ENCODE peak calls at places on chromosomes 16 and 17, in eight cellular contexts. Z, J, S, B, U, A, E and O are unnamed samples.

GRCh38 chr16:84832488-84833141 is 12.8 kb downstream of the CRISPLD2 start:
- DNase-seq in E (peak), A (peak), J (peak), S (peak), Z (peak), U (no peak), B (peak), O (no peak)

GRCh38 chr16:4733747-4734062 is 366 bp downstream of the ANKS3 start:
- DNase-seq in U (no peak), B (no peak), A (no peak), Z (no peak), E (no peak), J (no peak), S (no peak), O (no peak)

GRCh38 chr16:81446318-81447275 is 2.0 kb downstream of the CMIP start:
- DNase-seq in Z (peak), A (no peak), S (peak), U (no peak), E (no peak), J (no peak), B (no peak), O (no peak)

GRCh38 chr17:73423159-73423715 is 111.4 kb upstream of the CDC42EP4 start:
- DNase-seq in J (no peak), E (no peak), Z (no peak), B (no peak), A (no peak), S (no peak), U (no peak), O (no peak)

GRCh38 chr16:1403036-1403435 is 11.5 kb downstream of the UNKL start:
- DNase-seq in S (no peak), B (no peak), Z (no peak), E (no peak), U (no peak), A (no peak), J (no peak), O (no peak)

GRCh38 chr16:71930993-71931392 is 35.7 kb downstream of the IST1 start:
- DNase-seq in A (no peak), J (no peak), U (no peak), E (no peak), B (no peak), S (no peak), Z (no peak), O (no peak)

GRCh38 chr16:23967018-23967417 is 131.2 kb downstream of the PRKCB start:
- DNase-seq in U (no peak), J (no peak), Z (no peak), S (no peak), E (no peak), A (no peak), B (no peak), O (no peak)

GRCh38 chr17:17851603-17852002 is 14.8 kb upstream of the SREBF1 start:
- DNase-seq in E (no peak), Z (no peak), J (no peak), U (no peak), S (no peak), B (no peak), A (no peak), O (no peak)

GRCh38 chr17:55348749-55349354 is 72.8 kb downstream of the MMD start:
- DNase-seq in S (no peak), A (peak), U (no peak), J (peak), B (no peak), E (peak), Z (peak), O (peak)

GRCh38 chr16:847681-848445 is 47.3 kb upstream of the GNG13 start:
- DNase-seq in A (no peak), E (no peak), S (no peak), B (no peak), J (no peak), U (no peak), Z (no peak), O (no peak)

GRCh38 chr16:23310744-23311143 is 8.6 kb downstream of the SCNN1B start:
- DNase-seq in U (no peak), S (no peak), A (no peak), J (no peak), Z (no peak), B (no peak), E (no peak), O (no peak)

GRCh38 chr16:49681449-49681848 is 174.5 kb downstream of the ZNF423 start:
- DNase-seq in U (no peak), E (no peak), Z (no peak), B (no peak), J (no peak), A (no peak), S (no peak), O (no peak)

GRCh38 chr16:4937782-4938682 is 1.1 kb upstream of the PPL start:
- DNase-seq in S (no peak), B (no peak), U (no peak), A (no peak), Z (no peak), E (no peak), J (no peak), O (no peak)

GRCh38 chr16:17846030-17846429 is 375.3 kb upstream of the XYLT1 start:
- DNase-seq in B (no peak), U (no peak), E (no peak), J (no peak), Z (no peak), A (no peak), S (no peak), O (no peak)

GRCh38 chr16:69077251-69077650 is 28.2 kb upstream of the HAS3 start:
- DNase-seq in Z (peak), E (no peak), A (no peak), J (no peak), B (no peak), U (no peak), S (no peak), O (no peak)

GRCh38 chr17:8375738-8376259 is 705 bp downstream of the KRABD2 start:
- DNase-seq in E (no peak), J (no peak), A (no peak), U (no peak), S (no peak), Z (peak), B (no peak), O (no peak)

GRCh38 chr17:72353502-72353901 is 232.7 kb downstream of the SOX9 start:
- DNase-seq in J (no peak), E (no peak), Z (no peak), A (no peak), B (no peak), U (no peak), S (no peak), O (no peak)

GRCh38 chr17:42016411-42016831 is 818 bp downstream of the DNAJC7 start:
- DNase-seq in A (no peak), B (no peak), S (no peak), E (no peak), Z (peak), U (no peak), J (peak), O (no peak)

GRCh38 chr16:81696136-81696958 is 82.7 kb upstream of the PLCG2 start:
- DNase-seq in E (no peak), Z (no peak), B (no peak), A (no peak), U (no peak), S (no peak), J (no peak), O (no peak)

GRCh38 chr16:66961065-66961744 is at the start of gene CES3:
- DNase-seq in B (no peak), J (peak), U (peak), S (no peak), E (peak), A (no peak), Z (peak), O (no peak)

GRCh38 chr17:50299776-50300175 is 25.5 kb downstream of the TMEM92 start:
- DNase-seq in U (no peak), E (no peak), J (no peak), B (no peak), Z (no peak), A (no peak), S (no peak), O (no peak)

DNA sequence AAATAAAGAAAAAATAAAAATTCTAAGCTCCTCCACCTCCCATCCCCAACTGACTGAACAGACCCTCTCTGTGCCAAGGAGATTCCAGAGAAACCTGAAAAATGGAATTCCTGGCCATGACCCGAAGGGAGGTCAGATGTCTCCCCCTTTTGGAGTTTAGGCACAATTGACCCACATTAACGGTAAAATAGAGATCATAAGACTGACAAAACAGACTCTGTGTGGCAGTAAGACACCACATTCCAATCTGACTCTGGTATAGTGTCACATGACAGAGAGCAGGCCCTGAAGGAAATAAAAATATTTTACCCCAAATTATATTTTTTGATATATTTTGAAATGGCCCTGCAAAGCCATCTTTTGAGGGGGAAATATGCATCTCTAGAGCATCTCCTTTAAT is 115.1 kb upstream of the ZKSCAN2 start:
- DNase-seq in U (no peak), S (no peak), Z (no peak), B (no peak), A (no peak), J (no peak), E (no peak), O (no peak)
- TF ChIP-seq CTCF in U (no peak), S (no peak), Z (no peak), B (no peak), A (no peak), J (no peak), E (no peak), O (no peak)

GRCh38 chr17:31798205-31798724 is 60.8 kb downstream of the COPRS start:
- DNase-seq in Z (no peak), A (no peak), J (no peak), U (no peak), E (no peak), B (no peak), S (no peak), O (no peak)
- TF ChIP-seq CTCF in Z (no peak), A (no peak), J (no peak), U (no peak), E (no peak), B (no peak), S (no peak), O (no peak)

GRCh38 chr17:29243792-29244191 is 2.9 kb upstream of the CRYBA1 start:
- DNase-seq in E (no peak), J (peak), S (no peak), A (no peak), Z (peak), B (peak), U (no peak), O (no peak)

GRCh38 chr17:29242790-29243189 is 3.9 kb upstream of the CRYBA1 start:
- DNase-seq in E (no peak), S (no peak), B (peak), J (no peak), A (no peak), Z (no peak), U (no peak), O (no peak)

GRCh38 chr17:29242051-29242450 is 4.6 kb upstream of the CRYBA1 start:
- DNase-seq in U (no peak), Z (no peak), A (no peak), E (no peak), B (no peak), S (no peak), J (no peak), O (no peak)

GRCh38 chr17:29240477-29240876 is 6.2 kb upstream of the CRYBA1 start:
- DNase-seq in E (no peak), B (peak), J (no peak), A (no peak), S (no peak), U (no peak), Z (peak), O (peak)

GRCh38 chr17:29241015-29241963 is 5.4 kb upstream of the CRYBA1 start:
- DNase-seq in S (no peak), B (peak), Z (peak), A (no peak), E (peak), U (no peak), J (peak), O (peak)
- TF ChIP-seq CTCF in S (no peak), B (no peak), Z (peak), A (no peak), E (peak), U (no peak), J (no peak), O (no peak)

DNA sequence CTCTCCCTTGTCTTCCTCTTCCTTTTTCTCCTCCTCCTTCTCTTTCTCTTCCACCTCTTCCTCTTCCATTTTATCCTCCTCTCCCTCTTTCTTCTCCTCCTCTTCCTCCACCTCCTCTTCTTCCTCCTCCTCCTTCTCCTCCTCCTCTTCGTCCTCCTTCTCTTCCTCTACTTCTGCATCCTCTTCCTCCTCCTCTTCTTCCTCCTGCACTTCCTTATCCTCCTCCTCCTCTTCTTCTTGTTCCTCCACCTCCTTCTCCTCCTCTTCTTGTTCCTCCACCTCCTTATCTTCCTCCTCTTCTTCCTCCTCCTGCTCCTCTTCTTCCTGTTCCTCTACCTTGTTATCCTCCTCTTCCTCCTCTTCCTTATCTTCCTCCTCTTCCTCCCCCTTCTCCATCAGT is 28.8 kb upstream of the GPR139 start:
- DNase-seq in A (no peak), E (no peak), S (no peak), U (no peak), J (no peak), Z (no peak), B (no peak), O (no peak)
- TF ChIP-seq CTCF in A (no peak), E (no peak), S (peak), U (no peak), J (no peak), Z (no peak), B (no peak), O (no peak)

GRCh38 chr16:86224126-86224525 is 286.2 kb upstream of the FOXF1 start:
- DNase-seq in A (no peak), S (no peak), E (no peak), U (no peak), Z (no peak), B (no peak), J (no peak), O (no peak)
- TF ChIP-seq CTCF in A (no peak), S (no peak), E (peak), U (no peak), Z (peak), B (no peak), J (no peak), O (no peak)

GRCh38 chr17:57868007-57868774 is 18.3 kb upstream of the MRPS23 start:
- DNase-seq in J (peak), B (peak), Z (peak), E (peak), U (no peak), S (peak), A (peak), O (no peak)
- TF ChIP-seq CTCF in J (peak), B (peak), Z (peak), E (peak), U (no peak), S (peak), A (peak), O (peak)